ENCODE peak calls at places on chromosomes 2 and 18, in nine cellular contexts. A is mammary epithelial cell, E is AG04450, N is adrenal gland, J is right atrium auricular region, D is astrocyte, F is IMR-90, Y is aorta, I is suprapubic skin. G is an unnamed sample.

GRCh38 chr2:175233135-175233719 is 51.7 kb upstream of the ATP5MC3 start:
- DNase-seq in A (peak; percentile 43), I (no peak), J (no peak), D (peak; percentile 49), E (peak; percentile 72), F (peak; percentile 89), Y (no peak), N (no peak), G (no peak)

GRCh38 chr2:14750433-14750832 is 117.9 kb downstream of the LRATD1 start:
- DNase-seq in D (no peak), N (no peak), J (no peak), I (no peak), A (no peak), E (no peak), Y (no peak), F (no peak), G (no peak)

GRCh38 chr2:100588071-100588786 is 25.4 kb downstream of the PDCL3 start:
- DNase-seq in D (peak; percentile 75), N (peak; percentile 42), A (peak; percentile 63), E (no peak), I (peak; percentile 34), Y (no peak), J (no peak), F (peak; percentile 66), G (no peak)

GRCh38 chr18:12059334-12060181 is 34.1 kb upstream of the ANKRD62 start:
- DNase-seq in E (no peak), J (no peak), N (no peak), D (no peak), I (no peak), A (no peak), F (no peak), Y (no peak), G (no peak)

GRCh38 chr18:51936115-51936514 is 403.9 kb upstream of the DCC start:
- DNase-seq in E (no peak), F (no peak), I (no peak), A (no peak), J (no peak), Y (no peak), D (no peak), N (no peak), G (no peak)

GRCh38 chr2:26246818-26247217 is 2.1 kb downstream of the HADHB start:
- DNase-seq in N (no peak), I (no peak), Y (no peak), A (peak; percentile 72), J (no peak), F (peak; percentile 67), D (peak; percentile 55), E (peak; percentile 18), G (no peak)

GRCh38 chr18:61400714-61401113 is 67.5 kb downstream of the CDH20 start:
- DNase-seq in D (peak; percentile 84), J (no peak), N (no peak), I (no peak), Y (no peak), E (peak; percentile 7), F (peak; percentile 75), A (peak; percentile 21), G (no peak)

GRCh38 chr2:118834440-118834810 is 13.0 kb downstream of the EN1 start:
- DNase-seq in Y (no peak), A (no peak), J (no peak), E (no peak), I (peak; percentile 78), D (no peak), N (no peak), F (no peak), G (no peak)

GRCh38 chr18:57077786-57078552 is 68.9 kb upstream of the BOD1L2 start:
- DNase-seq in F (no peak), J (no peak), D (no peak), Y (no peak), E (no peak), I (no peak), A (no peak), N (no peak), G (no peak)

GRCh38 chr18:33210575-33211189 is 229.8 kb downstream of the CCDC178 start:
- DNase-seq in A (peak; percentile 11), F (peak; percentile 22), E (no peak), N (no peak), I (no peak), J (no peak), D (peak; percentile 4), Y (no peak), G (no peak)

GRCh38 chr2:219522111-219523030 is 8.1 kb downstream of the ASIC4 start:
- DNase-seq in J (peak; percentile 70), Y (peak; percentile 83), D (peak; percentile 81), F (peak; percentile 64), N (no peak), E (no peak), A (peak; percentile 32), I (no peak), G (no peak)

GRCh38 chr18:25815659-25816058 is 274.8 kb downstream of the SS18 start:
- DNase-seq in J (no peak), D (no peak), N (no peak), I (no peak), F (no peak), Y (no peak), E (no peak), A (no peak), G (no peak)

GRCh38 chr2:197279997-197280756 is 30.4 kb downstream of the ANKRD44 start:
- DNase-seq in D (peak; percentile 71), N (no peak), F (peak; percentile 39), A (no peak), E (no peak), J (no peak), I (no peak), Y (no peak), G (no peak)

GRCh38 chr2:905091-905832 is 45.4 kb upstream of the SNTG2 start:
- DNase-seq in N (peak; percentile 41), J (peak; percentile 34), D (no peak), Y (no peak), F (no peak), E (no peak), A (no peak), I (peak; percentile 69), G (no peak)

GRCh38 chr2:10042301-10043161 is 819 bp upstream of the KLF11 start:
- DNase-seq in I (peak; percentile 90), F (peak; percentile 47), E (no peak), Y (peak; percentile 95), J (peak; percentile 95), D (peak; percentile 35), N (peak; percentile 95), A (no peak), G (no peak)

GRCh38 chr2:215370116-215370965 is 58.5 kb downstream of the ATIC start:
- DNase-seq in N (no peak), E (no peak), J (no peak), I (no peak), A (no peak), Y (no peak), F (no peak), D (no peak), G (no peak)

GRCh38 chr2:228827056-228827455 is 444.0 kb downstream of the PID1 start:
- DNase-seq in J (no peak), E (no peak), N (no peak), A (peak; percentile 9), Y (no peak), D (no peak), F (peak; percentile 7), I (no peak), G (no peak)

GRCh38 chr2:54579061-54579681 is 123.0 kb downstream of the SPTBN1 start:
- DNase-seq in A (no peak), E (no peak), I (no peak), F (no peak), N (no peak), D (no peak), Y (no peak), J (no peak), G (no peak)

GRCh38 chr2:238230699-238231098 is 9.1 kb downstream of the HES6 start:
- DNase-seq in N (no peak), Y (no peak), J (no peak), F (no peak), D (no peak), I (no peak), E (no peak), A (no peak), G (no peak)
- H3K4me3 ChIP-seq in N (no peak overlapping the region), Y (no peak overlapping the region), J (peak overlapping the region; percentile 55), F (no peak overlapping the region), D (peak overlapping the region; percentile 53), I (peak overlapping the region; percentile 53), E (no peak overlapping the region), A (no peak overlapping the region), G (peak overlapping the region; percentile 37)

GRCh38 chr2:230861564-230862255 is 3.0 kb upstream of the ITM2C start:
- DNase-seq in N (no peak), E (no peak), D (no peak), J (no peak), Y (no peak), A (no peak), I (no peak), F (no peak), G (no peak)
- H3K27me3 ChIP-seq in N (peaks cover 12% of the 10 kb centered on the region), E (peaks cover 34% of the 10 kb centered on the region), D (peaks cover 22% of the 10 kb centered on the region), J (no peaks in the 10 kb centered on the region), Y (no peaks in the 10 kb centered on the region), A (no peaks in the 10 kb centered on the region), I (peaks cover 34% of the 10 kb centered on the region), F (peaks cover 30% of the 10 kb centered on the region), G (no peaks in the 10 kb centered on the region)

GRCh38 chr2:39664478-39664877 is 1.2 kb upstream of the TMEM178A start:
- DNase-seq in A (no peak), F (no peak), I (no peak), J (no peak), E (no peak), N (no peak), Y (no peak), D (no peak), G (no peak)

GRCh38 chr2:39666489-39667141 is 898 bp downstream of the TMEM178A start:
- DNase-seq in E (no peak), D (no peak), J (no peak), N (no peak), Y (no peak), I (no peak), A (no peak), F (no peak), G (no peak)

GRCh38 chr2:39665811-39666488 is at the start of gene TMEM178A:
- DNase-seq in D (no peak), Y (peak; percentile 77), A (no peak), N (no peak), F (no peak), E (no peak), I (no peak), J (no peak), G (no peak)

GRCh38 chr2:39663187-39663930 is 2.4 kb upstream of the TMEM178A start:
- DNase-seq in Y (no peak), F (peak; percentile 29), N (no peak), I (no peak), E (no peak), A (no peak), D (peak; percentile 33), J (no peak), G (no peak)

GRCh38 chr2:39664898-39665591 is 672 bp upstream of the TMEM178A start:
- DNase-seq in D (no peak), F (no peak), I (no peak), A (no peak), E (no peak), N (no peak), Y (no peak), J (no peak), G (no peak)
- H3K4me3 ChIP-seq in D (no peak overlapping the region), F (no peak overlapping the region), I (peak overlapping the region; percentile 62), A (no peak overlapping the region), E (no peak overlapping the region), N (no peak overlapping the region), Y (peak overlapping the region; percentile 74), J (peak overlapping the region; percentile 69), G (no peak overlapping the region)

DNA sequence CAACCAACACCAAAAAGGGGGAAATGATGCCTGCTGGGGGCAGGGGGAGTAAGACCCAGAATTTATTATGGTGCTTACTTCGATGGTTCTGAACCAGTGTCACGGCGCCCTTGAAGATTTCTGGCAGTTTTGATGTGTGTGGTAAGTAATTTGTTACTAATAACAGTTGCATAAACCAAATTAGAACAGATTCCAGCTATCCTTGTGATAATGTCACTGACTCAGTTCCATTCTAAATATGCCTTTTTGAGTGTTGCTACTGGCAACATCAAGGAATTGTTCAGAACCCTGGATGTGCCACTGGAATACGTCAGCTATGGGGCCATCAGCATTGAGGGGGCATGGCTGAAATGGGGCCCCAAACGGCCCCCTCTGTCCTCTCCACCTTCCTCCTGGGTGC is 11.6 kb downstream of the SAG start:
- DNase-seq in E (no peak), A (no peak), J (no peak), N (no peak), Y (no peak), D (no peak), I (no peak), F (no peak), G (no peak)
- H3K27me3 ChIP-seq in E (peaks cover 14% of the 10 kb centered on the region), A (no peaks in the 10 kb centered on the region), J (no peaks in the 10 kb centered on the region), N (no peaks in the 10 kb centered on the region), Y (no peaks in the 10 kb centered on the region), D (peaks cover 17% of the 10 kb centered on the region), I (peaks cover 16% of the 10 kb centered on the region), F (peaks cover 24% of the 10 kb centered on the region), G (no peaks in the 10 kb centered on the region)